ENCODE peak calls at places on chromosomes 7 and 10, in six cellular contexts. H is hepatocyte, I is neural progenitor cell, A is H1, C is GM23248, J is HCT116. W is an unnamed sample.

GRCh38 chr7:152899482-152900166 is 140.1 kb downstream of the ACTR3B start:
- DNase-seq in C (no peak), J (no peak), H (no peak), A (no peak), I (no peak), W (no peak)

GRCh38 chr7:107150375-107151073 is 18.3 kb upstream of the HBP1 start:
- DNase-seq in I (peak; percentile 72), C (peak; percentile 69), A (no peak), J (peak; percentile 51), H (peak; percentile 86), W (peak; percentile 37)

GRCh38 chr7:142956951-142957623 is 5.1 kb downstream of the KEL start:
- DNase-seq in H (peak; percentile 77), J (peak; percentile 10), C (no peak), A (no peak), I (no peak), W (peak; percentile 18)

GRCh38 chr7:41507686-41508268 is 195.1 kb downstream of the INHBA start:
- DNase-seq in C (no peak), I (no peak), J (no peak), A (no peak), H (no peak), W (no peak)

GRCh38 chr10:120828940-120829339 is 22.2 kb upstream of the WDR11 start:
- DNase-seq in I (no peak), C (no peak), A (no peak), J (no peak), H (no peak), W (no peak)

GRCh38 chr10:110651044-110651958 is 7.2 kb downstream of the RBM20 start:
- DNase-seq in A (no peak), I (no peak), J (no peak), C (peak; percentile 84), H (no peak), W (peak; percentile 90)

GRCh38 chr7:5682889-5683670 is 98.4 kb downstream of the RNF216 start:
- DNase-seq in I (no peak), H (no peak), A (no peak), C (no peak), J (no peak), W (no peak)

GRCh38 chr7:2474813-2475677 is 1.2 kb downstream of the GRIFIN start:
- DNase-seq in A (no peak), I (no peak), H (peak; percentile 8), C (no peak), J (no peak), W (no peak)

GRCh38 chr10:58535311-58535710 is 22.6 kb downstream of the BICC1 start:
- DNase-seq in I (no peak), A (no peak), J (no peak), C (no peak), H (no peak), W (no peak)

GRCh38 chr7:55570939-55571338 is 1.4 kb downstream of the VOPP1 start:
- DNase-seq in J (no peak), C (peak; percentile 90), A (no peak), I (no peak), H (no peak), W (peak; percentile 88)

GRCh38 chr7:17234398-17235021 is 63.9 kb upstream of the AHR start:
- DNase-seq in J (peak; percentile 77), H (peak; percentile 85), I (no peak), A (no peak), C (peak; percentile 98), W (peak; percentile 96)

GRCh38 chr7:90777075-90777864 is 181.1 kb downstream of the CDK14 start:
- DNase-seq in A (no peak), J (no peak), I (no peak), H (peak; percentile 22), C (no peak), W (no peak)

GRCh38 chr7:80859272-80859970 is 59.4 kb downstream of the SEMA3C start:
- DNase-seq in A (no peak), C (peak; percentile 80), H (no peak), I (peak; percentile 18), J (no peak), W (no peak)

GRCh38 chr7:112271162-112271561 is 64.7 kb downstream of the ZNF277 start:
- DNase-seq in C (no peak), I (no peak), J (no peak), H (no peak), A (no peak), W (no peak)

GRCh38 chr10:78248651-78249464 is 215.2 kb downstream of the RPS24 start:
- DNase-seq in J (no peak), C (peak; percentile 91), H (peak; percentile 29), A (no peak), I (no peak), W (peak; percentile 84)

GRCh38 chr10:30456262-30456661 is 22.3 kb downstream of the MAP3K8 start:
- DNase-seq in C (no peak), H (no peak), A (no peak), I (no peak), J (no peak), W (no peak)

GRCh38 chr10:120138689-120139088 is 246.2 kb downstream of the SEC23IP start:
- DNase-seq in A (no peak), H (no peak), C (no peak), J (no peak), I (no peak), W (no peak)

GRCh38 chr10:84333864-84334451 is 5.6 kb downstream of the CCSER2 start:
- DNase-seq in H (no peak), J (no peak), C (peak; percentile 38), A (no peak), I (no peak), W (peak; percentile 27)

DNA sequence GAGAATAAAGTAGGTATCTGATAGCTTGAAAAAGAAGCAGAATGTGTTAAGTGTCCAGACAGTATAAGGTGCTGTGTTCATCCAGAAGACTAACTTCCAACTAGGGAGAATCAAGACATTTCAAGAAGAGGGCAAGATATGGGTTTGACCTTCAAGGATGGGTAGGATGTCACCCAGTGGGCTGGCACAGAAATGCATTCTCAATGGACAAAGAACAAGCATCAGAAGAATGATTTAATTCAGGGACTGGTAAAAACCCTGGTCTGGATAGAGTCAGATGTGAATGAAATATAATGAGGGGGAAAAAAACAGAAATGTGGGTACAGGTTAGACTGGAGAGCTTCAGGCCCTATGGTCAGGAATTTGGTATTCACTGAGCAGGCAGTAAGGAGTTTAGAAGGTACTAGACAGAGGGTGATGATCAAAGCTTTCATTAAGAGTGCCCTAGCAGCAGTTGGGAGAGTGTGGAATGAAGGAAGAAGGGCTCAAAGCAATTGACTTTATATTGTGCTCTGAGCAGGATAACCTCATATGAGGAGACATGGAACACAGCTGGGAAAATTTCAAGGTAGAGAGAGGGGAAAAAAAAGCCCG is 180.7 kb upstream of the ANK3 start:
- DNase-seq in I (no peak), J (no peak), C (no peak), H (no peak), A (no peak), W (no peak)
- H3K4me3 ChIP-seq in I (no peak overlapping the region), J (no peak overlapping the region), C (no peak overlapping the region), H (no peak overlapping the region), A (no peak overlapping the region), W (peak overlapping the region; percentile 79)

GRCh38 chr7:104327963-104328307 is 468 bp upstream of the LHFPL3 start:
- DNase-seq in I (peak; percentile 26), J (no peak), A (no peak), C (peak; percentile 16), H (peak; percentile 3), W (no peak)

GRCh38 chr7:104327534-104327933 is 869 bp upstream of the LHFPL3 start:
- DNase-seq in J (no peak), A (no peak), I (no peak), H (no peak), C (no peak), W (no peak)

GRCh38 chr7:104328308-104328969 is at the start of gene LHFPL3:
- DNase-seq in J (no peak), I (peak; percentile 72), A (no peak), H (peak; percentile 10), C (peak; percentile 16), W (no peak)

DNA sequence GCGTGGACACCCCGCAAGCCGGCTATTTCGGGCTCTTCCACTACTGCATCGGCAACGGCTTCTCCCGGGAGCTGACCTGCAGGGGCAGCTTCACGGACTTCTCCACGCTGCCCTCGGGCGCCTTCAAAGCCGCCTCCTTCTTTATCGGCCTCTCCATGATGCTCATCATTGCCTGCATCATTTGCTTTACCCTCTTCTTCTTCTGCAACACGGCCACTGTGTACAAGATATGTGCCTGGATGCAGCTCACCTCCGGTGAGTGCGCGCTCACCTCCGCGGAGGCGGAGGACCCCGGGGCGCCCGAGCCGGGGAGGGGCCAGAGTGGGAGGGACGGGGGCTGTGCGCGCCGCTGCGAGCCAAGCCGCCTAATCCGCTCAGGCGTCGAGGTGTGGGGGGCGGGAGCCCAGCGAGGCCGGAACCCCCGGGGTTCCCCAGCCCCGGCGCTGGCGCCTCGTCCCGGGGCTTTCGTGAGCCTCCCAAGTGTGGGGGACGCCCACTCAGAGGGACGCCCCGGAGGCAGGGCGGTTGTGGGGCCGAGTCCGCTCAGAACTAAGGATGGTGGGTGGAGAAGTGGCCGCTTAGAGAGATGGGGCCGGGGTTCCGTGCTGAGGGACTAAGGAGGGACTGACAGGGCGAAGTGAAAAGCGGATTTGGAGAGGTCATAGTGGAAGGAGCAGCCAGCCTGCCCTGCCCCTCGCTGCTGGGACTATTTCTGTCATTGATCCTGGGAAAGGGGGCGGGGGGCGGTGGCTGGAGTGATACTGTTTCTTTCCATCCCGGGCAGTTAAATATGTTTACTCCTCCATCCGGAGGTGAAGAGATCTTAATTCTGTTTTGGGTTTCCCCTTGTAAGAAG is 795 bp downstream of the LHFPL3 start:
- DNase-seq in J (no peak), A (no peak), H (peak; percentile 6), C (peak; percentile 20), I (peak; percentile 57), W (no peak)
- TF ChIP-seq EZH2 in J (no peak), A (peak; percentile 63), H (peak; percentile 61), C (peak; percentile 2), I (peak; percentile 74), W (no peak)

GRCh38 chr7:75727881-75728592 is 10.7 kb downstream of the HIP1 start:
- DNase-seq in H (no peak), A (no peak), I (no peak), C (peak; percentile 31), J (peak; percentile 77), W (peak; percentile 85)
- H3K4me3 ChIP-seq in H (no peak overlapping the region), A (no peak overlapping the region), I (no peak overlapping the region), C (no peak overlapping the region), J (peak overlapping the region; percentile 6), W (no peak overlapping the region)

GRCh38 chr7:132730126-132730525 is 153.9 kb upstream of the PLXNA4 start:
- DNase-seq in I (no peak), H (no peak), C (no peak), A (no peak), J (no peak), W (no peak)
- TF ChIP-seq EZH2 in I (no peak), H (no peak), C (no peak), A (no peak), J (no peak), W (no peak)

GRCh38 chr10:15182541-15183207 is 14.2 kb upstream of the NMT2 start:
- DNase-seq in A (no peak), I (no peak), J (no peak), C (peak; percentile 60), H (peak; percentile 24), W (no peak)
- H3K4me3 ChIP-seq in A (no peak overlapping the region), I (no peak overlapping the region), J (no peak overlapping the region), C (peak overlapping the region; percentile 55), H (no peak overlapping the region), W (no peak overlapping the region)